ENCODE peak calls at places on chromosome 2, in nine cellular contexts. H is Peyer's patch, E is GM23338, B is adrenal gland, M is PC-3, J is heart right ventricle, D is ovary, Z is cardiac muscle cell, P is A549. A is an unnamed sample.

GRCh38 chr2:206085742-206086445 is at the start of gene INO80D:
- DNase-seq in H (peak; percentile 79), E (peak; percentile 85), B (peak; percentile 82), M (peak; percentile 70), J (peak; percentile 76), D (peak; percentile 77), Z (peak; percentile 84), P (peak; percentile 59), A (peak; percentile 86)

GRCh38 chr2:167411367-167411766 is 523.1 kb downstream of the XIRP2 start:
- DNase-seq in H (no peak), E (no peak), B (no peak), M (peak; percentile 40), J (no peak), D (no peak), Z (no peak), P (no peak), A (no peak)

GRCh38 chr2:2269426-2269825 is 61.6 kb downstream of the MYT1L start:
- DNase-seq in H (no peak), E (no peak), B (no peak), M (no peak), J (no peak), D (no peak), Z (no peak), P (no peak), A (no peak)

GRCh38 chr2:230694241-230694640 is 18.4 kb upstream of the CAB39 start:
- DNase-seq in H (no peak), E (no peak), B (no peak), M (peak; percentile 58), J (no peak), D (no peak), Z (no peak), P (no peak), A (no peak)

GRCh38 chr2:217666338-217666737 is 336.5 kb downstream of the TNS1 start:
- DNase-seq in H (no peak), E (no peak), B (no peak), M (no peak), J (no peak), D (no peak), Z (no peak), P (no peak), A (no peak)

GRCh38 chr2:223959688-223960087 is 2.4 kb downstream of the MRPL44 start:
- DNase-seq in H (peak; percentile 44), E (no peak), B (peak; percentile 22), M (peak; percentile 29), J (peak; percentile 22), D (no peak), Z (no peak), P (no peak), A (no peak)

GRCh38 chr2:190023860-190024259 is 38.7 kb downstream of the MSTN start:
- DNase-seq in H (no peak), E (peak; percentile 80), B (no peak), M (peak; percentile 73), J (no peak), D (no peak), Z (peak; percentile 66), P (peak; percentile 13), A (no peak)

GRCh38 chr2:174025271-174026121 is 60.3 kb upstream of the SP3 start:
- DNase-seq in H (peak; percentile 24), E (peak; percentile 44), B (peak; percentile 62), M (no peak), J (peak; percentile 77), D (peak; percentile 89), Z (no peak), P (no peak), A (peak; percentile 71)

GRCh38 chr2:105490956-105491355 is 92.1 kb upstream of the FHL2 start:
- DNase-seq in H (no peak), E (no peak), B (no peak), M (no peak), J (no peak), D (no peak), Z (no peak), P (no peak), A (no peak)

GRCh38 chr2:65033178-65033577 is 23.0 kb upstream of the CEP68 start:
- DNase-seq in H (no peak), E (no peak), B (no peak), M (peak; percentile 39), J (no peak), D (no peak), Z (no peak), P (peak; percentile 29), A (no peak)

GRCh38 chr2:174004900-174005605 is 39.9 kb upstream of the SP3 start:
- DNase-seq in H (no peak), E (no peak), B (no peak), M (peak; percentile 59), J (peak; percentile 45), D (peak; percentile 40), Z (no peak), P (no peak), A (no peak)

GRCh38 chr2:170819941-170820646 is 3.4 kb downstream of the GAD1 start:
- DNase-seq in H (no peak), E (peak; percentile 83), B (no peak), M (no peak), J (no peak), D (no peak), Z (no peak), P (no peak), A (no peak)

GRCh38 chr2:60735496-60736250 is 20.4 kb upstream of the PAPOLG start:
- DNase-seq in H (no peak), E (peak; percentile 74), B (no peak), M (no peak), J (no peak), D (no peak), Z (peak; percentile 32), P (no peak), A (no peak)

GRCh38 chr2:236021497-236022057 is 146.6 kb downstream of the GBX2 start:
- DNase-seq in H (no peak), E (no peak), B (no peak), M (no peak), J (no peak), D (no peak), Z (no peak), P (no peak), A (no peak)

GRCh38 chr2:74472086-74472944 is at the start of gene MRPL53:
- DNase-seq in H (peak; percentile 96), E (peak; percentile 98), B (peak; percentile 95), M (peak; percentile 94), J (peak; percentile 96), D (peak; percentile 94), Z (peak; percentile 95), P (peak; percentile 70), A (peak; percentile 97)

DNA sequence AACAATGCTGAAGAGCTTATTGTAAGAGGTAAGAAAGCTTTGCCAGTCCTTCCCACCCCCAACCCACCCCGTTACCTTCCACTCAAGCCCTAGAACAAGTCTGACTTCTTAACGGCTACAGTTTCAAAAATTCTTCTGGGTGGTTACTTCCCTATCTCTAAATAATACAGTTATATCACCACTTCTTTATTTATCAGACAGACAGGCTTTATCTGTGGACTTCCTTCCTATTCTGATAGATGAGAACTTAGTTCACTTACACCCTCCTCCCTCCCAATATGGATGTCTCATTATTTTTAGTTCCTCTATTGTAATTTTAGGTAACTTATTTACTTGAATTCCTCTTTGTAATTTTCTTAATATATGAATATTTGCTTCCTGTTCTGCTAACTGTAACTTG is 26.7 kb upstream of the ACTR3 start:
- DNase-seq in H (no peak), E (no peak), B (no peak), M (no peak), J (no peak), D (no peak), Z (no peak), P (no peak), A (no peak)
- H3K4me1 ChIP-seq in H (no peaks in the 10 kb centered on the region), E (no peaks in the 10 kb centered on the region), B (peaks cover 8% of the 10 kb centered on the region), M (peaks cover 14% of the 10 kb centered on the region), J (no peaks in the 10 kb centered on the region), D (no peaks in the 10 kb centered on the region), Z (no peaks in the 10 kb centered on the region), P (peaks cover 11% of the 10 kb centered on the region), A (no peaks in the 10 kb centered on the region)

DNA sequence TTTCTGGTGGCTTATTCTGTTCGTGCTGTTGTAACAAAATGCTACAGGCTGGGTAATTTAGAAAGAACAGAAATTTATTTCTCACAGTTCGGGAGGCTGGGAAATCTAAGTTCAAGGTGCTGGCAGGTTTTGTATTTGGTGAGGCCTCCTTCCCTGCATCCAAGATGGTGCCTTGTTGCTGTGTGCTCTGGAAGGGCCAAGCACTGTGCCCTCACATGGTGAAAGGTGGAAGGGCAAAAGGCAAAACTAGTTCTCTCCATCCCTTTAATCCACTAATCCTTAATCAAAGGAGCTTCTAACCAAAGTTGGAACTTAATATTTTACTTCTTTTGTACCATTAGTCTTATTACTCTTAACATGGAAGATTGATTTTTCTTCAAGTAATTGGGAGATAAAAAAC is 7.4 kb downstream of the MRPL19 start:
- DNase-seq in H (no peak), E (peak; percentile 31), B (no peak), M (no peak), J (no peak), D (no peak), Z (no peak), P (no peak), A (no peak)
- TF ChIP-seq CTCF in H (no peak), E (peak; percentile 33), B (no peak), M (peak; percentile 19), J (no peak), D (no peak), Z (no peak), P (no peak), A (no peak)

DNA sequence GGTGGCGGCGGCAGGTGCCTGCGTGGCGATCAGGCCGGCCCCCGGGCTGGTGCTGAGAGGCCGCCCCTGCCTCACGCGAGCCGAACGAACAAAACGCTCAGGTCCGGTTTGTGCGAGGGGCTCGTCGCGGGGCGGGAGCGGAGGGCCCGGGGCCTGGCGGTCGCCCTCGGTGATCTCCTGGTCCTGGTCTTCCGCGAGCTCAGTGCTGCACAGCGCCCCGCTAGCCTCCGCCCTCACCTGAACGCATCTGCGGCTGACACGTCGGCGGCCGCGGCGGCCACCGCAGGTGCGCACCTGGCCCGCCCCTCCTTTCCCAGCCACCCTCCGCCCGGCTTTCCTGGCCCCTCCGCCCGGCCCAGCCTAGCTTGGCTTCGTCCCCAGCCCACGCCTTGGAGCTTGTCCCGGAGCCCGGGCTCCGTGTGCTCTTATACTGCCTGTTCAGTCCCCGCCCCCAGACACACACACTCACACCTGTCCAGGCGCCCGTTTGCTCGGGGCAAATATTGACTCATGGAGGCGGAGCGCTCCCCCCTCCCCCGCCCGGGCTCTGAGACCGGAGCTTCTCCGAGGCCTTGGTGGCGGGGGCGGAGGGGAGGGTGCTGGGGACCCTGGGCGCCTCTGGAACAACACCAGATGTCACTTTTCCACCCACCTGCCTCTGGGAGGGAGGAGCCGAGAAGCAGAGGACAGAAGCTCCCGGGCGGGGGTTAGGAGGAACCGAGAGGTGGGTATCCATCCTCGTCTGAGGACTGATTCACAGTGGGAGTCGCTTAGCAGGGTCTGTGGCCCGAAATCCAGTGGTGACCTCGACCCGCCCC is 8.6 kb upstream of the CRYBA2 start:
- DNase-seq in H (no peak), E (peak; percentile 66), B (peak; percentile 75), M (peak; percentile 86), J (no peak), D (no peak), Z (no peak), P (no peak), A (peak; percentile 94)
- H3K4me3 ChIP-seq in H (peak overlapping the region; percentile 24), E (peak overlapping the region; percentile 72), B (peak overlapping the region; percentile 32), M (peak overlapping the region; percentile 66), J (no peak overlapping the region), D (no peak overlapping the region), Z (peak overlapping the region; percentile 3), P (peak overlapping the region; percentile 59), A (peak overlapping the region; percentile 40)

DNA sequence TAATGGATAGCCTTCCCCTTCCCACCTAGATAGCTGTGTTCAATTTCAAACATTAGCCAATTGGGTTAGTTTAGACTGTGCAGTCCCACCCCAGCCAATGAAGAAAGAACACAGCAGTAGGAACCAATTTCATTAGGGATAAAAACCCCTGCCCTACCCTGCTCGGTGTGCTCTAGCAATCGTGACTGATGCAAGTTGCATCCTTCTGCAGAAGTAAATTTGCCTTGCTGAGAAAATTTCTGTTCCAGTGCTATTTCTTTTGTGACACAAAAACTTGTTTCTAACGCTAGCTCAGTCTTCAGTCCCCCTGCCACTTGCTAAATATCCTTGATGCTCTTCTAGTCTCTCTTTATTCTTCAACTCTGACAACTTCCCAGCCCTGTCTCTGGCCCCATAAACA is 15.2 kb upstream of the SAP130 start:
- DNase-seq in H (no peak), E (no peak), B (no peak), M (no peak), J (no peak), D (no peak), Z (no peak), P (no peak), A (no peak)
- H3K4me1 ChIP-seq in H (no peaks in the 10 kb centered on the region), E (no peaks in the 10 kb centered on the region), B (no peaks in the 10 kb centered on the region), M (no peaks in the 10 kb centered on the region), J (no peaks in the 10 kb centered on the region), D (no peaks in the 10 kb centered on the region), Z (no peaks in the 10 kb centered on the region), P (no peaks in the 10 kb centered on the region), A (no peaks in the 10 kb centered on the region)